ENCODE peak calls at places on chromosomes 16 and 17, in ten cellular contexts. D is esophagus muscularis mucosa; K is fibroblast of the aortic adventitia; B is gastrocnemius medialis; W is AG10803; A is lower leg skin; N is NCI-H1092; V is cardiac muscle cell; Q is lung microvascular endothelial cell; F is activated T-helper 1 cell treated with anti-CD3 and anti-CD28 coated beads, Interleukin-2, amount 50 U/mL, for 16 hours. H is an unnamed sample.

GRCh38 chr17:36827056-36827455 is 110.2 kb upstream of the LHX1 start:
- DNase-seq in W (no peak), B (no peak), N (no peak), D (no peak), K (no peak), V (no peak), F (no peak), Q (no peak), A (no peak), H (no peak)

GRCh38 chr16:79810449-79811189 is 210.1 kb upstream of the MAF start:
- DNase-seq in V (no peak), N (no peak), B (no peak), W (no peak), D (peak), A (no peak), Q (no peak), F (no peak), K (no peak), H (no peak)

GRCh38 chr16:30692381-30693074 is 6.4 kb upstream of the SRCAP start:
- DNase-seq in D (no peak), V (no peak), B (no peak), N (no peak), Q (no peak), K (no peak), A (no peak), W (no peak), F (no peak), H (no peak)

GRCh38 chr16:5607169-5607568 is 509.6 kb upstream of the EEF2KMT start:
- DNase-seq in F (no peak), N (no peak), W (no peak), B (no peak), K (no peak), D (no peak), Q (no peak), A (no peak), V (no peak), H (no peak)

GRCh38 chr17:17363638-17364337 is 60.6 kb downstream of the NT5M start:
- DNase-seq in V (no peak), B (no peak), W (no peak), N (no peak), F (no peak), D (no peak), K (no peak), Q (no peak), A (peak), H (peak)

GRCh38 chr17:73289549-73290254 is 22.1 kb downstream of the CDC42EP4 start:
- DNase-seq in K (no peak), Q (no peak), V (no peak), F (no peak), A (no peak), B (no peak), W (no peak), D (no peak), N (no peak), H (no peak)

GRCh38 chr17:69637399-69638165 is 223.1 kb downstream of the MAP2K6 start:
- DNase-seq in K (peak), N (no peak), B (no peak), F (no peak), V (no peak), W (peak), A (no peak), Q (no peak), D (no peak), H (peak)

GRCh38 chr17:10698116-10698818 is 873 bp downstream of the ADPRM start:
- DNase-seq in B (peak), D (no peak), A (no peak), Q (peak), K (peak), W (peak), V (peak), F (no peak), N (no peak), H (no peak)

GRCh38 chr16:25713785-25714570 is 22.2 kb downstream of the HS3ST4 start:
- DNase-seq in D (no peak), W (no peak), K (no peak), V (no peak), F (no peak), A (no peak), Q (no peak), B (no peak), N (no peak), H (no peak)